ENCODE peak calls at places on chromosomes 4 and X, in ten cellular contexts. I, H, C, D, R, N, Z, E, V and P are unnamed samples.

GRCh38 chrX:122363112-122363511 is 821.0 kb upstream of the GRIA3 start:
- DNase-seq in I (no peak), H (no peak), C (no peak), D (no peak), R (no peak), N (no peak), Z (peak), E (no peak), V (no peak), P (no peak)

GRCh38 chr4:88765729-88766128 is 68.1 kb upstream of the NAP1L5 start:
- DNase-seq in I (no peak), H (no peak), C (no peak), D (no peak), R (peak), N (no peak), Z (no peak), E (no peak), V (no peak), P (peak)

GRCh38 chrX:1172496-1172895 is 40.0 kb downstream of the CRLF2 start:
- DNase-seq in I (no peak), H (no peak), C (no peak), D (no peak), R (no peak), N (no peak), Z (no peak), E (no peak), V (no peak), P (no peak)

GRCh38 chr4:126106658-126107057 is 791.9 kb downstream of the FAT4 start:
- DNase-seq in I (no peak), H (no peak), C (no peak), D (no peak), R (no peak), N (no peak), Z (peak), E (no peak), V (no peak), P (no peak)

GRCh38 chr4:176970853-176971252 is 178.1 kb upstream of the VEGFC start:
- DNase-seq in I (no peak), H (no peak), C (no peak), D (no peak), R (no peak), N (no peak), Z (no peak), E (no peak), V (no peak), P (no peak)

GRCh38 chr4:74942251-74942917 is 9.5 kb downstream of the PARM1 start:
- DNase-seq in I (no peak), H (no peak), C (no peak), D (no peak), R (no peak), N (no peak), Z (no peak), E (no peak), V (no peak), P (no peak)

GRCh38 chrX:103823591-103823990 is 8.5 kb downstream of the RAB9B start:
- DNase-seq in I (no peak), H (no peak), C (no peak), D (no peak), R (no peak), N (no peak), Z (no peak), E (no peak), V (no peak), P (no peak)

GRCh38 chrX:129651756-129652564 is 2.8 kb downstream of the APLN start:
- DNase-seq in I (no peak), H (no peak), C (no peak), D (no peak), R (peak), N (no peak), Z (no peak), E (no peak), V (no peak), P (no peak)

GRCh38 chr4:100635899-100636298 is 118.1 kb upstream of the EMCN start:
- DNase-seq in I (no peak), H (no peak), C (no peak), D (no peak), R (no peak), N (no peak), Z (no peak), E (no peak), V (no peak), P (no peak)

GRCh38 chrX:82676386-82676785 is 831.7 kb upstream of the POU3F4 start:
- DNase-seq in I (no peak), H (no peak), C (no peak), D (no peak), R (no peak), N (no peak), Z (peak), E (no peak), V (no peak), P (no peak)

GRCh38 chr4:15958562-15958961 is 4.4 kb downstream of the FGFBP2 start:
- DNase-seq in I (peak), H (no peak), C (no peak), D (no peak), R (no peak), N (no peak), Z (no peak), E (no peak), V (no peak), P (no peak)